ENCODE peak calls at places on chromosomes 5 and 9, in seven cellular contexts. W, A, K, C, D, R and U are unnamed samples.

GRCh38 chr9:107039546-107039945 is 176.6 kb downstream of the ZNF462 start:
- DNase-seq in A (peak), D (no peak), R (no peak), K (no peak), W (no peak), C (peak), U (no peak)

GRCh38 chr5:97476852-97477534 is 293.9 kb upstream of the RIOK2 start:
- DNase-seq in C (no peak), A (no peak), W (no peak), D (peak), K (no peak), R (no peak), U (no peak)

GRCh38 chr9:137757139-137757538 is 120.4 kb upstream of the CACNA1B start:
- DNase-seq in A (no peak), C (no peak), W (no peak), K (no peak), D (no peak), R (no peak), U (no peak)

GRCh38 chr5:151463137-151464029 is 16.0 kb downstream of the SLC36A1 start:
- DNase-seq in W (no peak), C (no peak), A (no peak), R (no peak), K (no peak), D (no peak), U (no peak)

GRCh38 chr5:132369012-132369470 is 469 bp upstream of the SLC22A5 start:
- DNase-seq in W (no peak), R (no peak), D (no peak), A (no peak), C (peak), K (no peak), U (no peak)

GRCh38 chr9:72139233-72139632 is 10.0 kb upstream of the GDA start:
- DNase-seq in D (no peak), K (no peak), R (no peak), C (no peak), A (no peak), W (no peak), U (no peak)

GRCh38 chr9:114538241-114538640 is 33.0 kb upstream of the WHRN start:
- DNase-seq in W (no peak), C (no peak), R (no peak), A (no peak), D (no peak), K (no peak), U (peak)

GRCh38 chr9:109817846-109818472 is 38.0 kb downstream of the PALM2AKAP2 start:
- DNase-seq in K (peak), D (peak), R (no peak), C (peak), A (peak), W (peak), U (peak)

GRCh38 chr5:61596265-61596664 is 264.2 kb downstream of the ZSWIM6 start:
- DNase-seq in C (no peak), R (no peak), W (no peak), A (no peak), K (no peak), D (no peak), U (no peak)

GRCh38 chr9:114681594-114682332 is at the start of gene TEX48:
- DNase-seq in W (peak), R (peak), A (peak), K (peak), D (peak), C (peak), U (peak)

GRCh38 chr9:38358390-38359296 is 33.9 kb upstream of the ALDH1B1 start:
- DNase-seq in C (peak), R (peak), D (no peak), A (no peak), K (no peak), W (peak), U (no peak)

GRCh38 chr5:172886974-172887491 is 53.0 kb downstream of the ERGIC1 start:
- DNase-seq in W (peak), R (no peak), K (no peak), C (peak), D (no peak), A (peak), U (no peak)

GRCh38 chr9:126304946-126305370 is 21.7 kb upstream of the MVB12B start:
- DNase-seq in D (no peak), R (no peak), A (no peak), W (no peak), C (no peak), K (no peak), U (no peak)

GRCh38 chr9:31615964-31616363 is 768.5 kb upstream of the ACO1 start:
- DNase-seq in A (no peak), K (no peak), C (no peak), W (no peak), R (no peak), D (no peak), U (no peak)

GRCh38 chr5:15203376-15203775 is 296.6 kb upstream of the FBXL7 start:
- DNase-seq in A (peak), K (no peak), C (peak), D (no peak), W (no peak), R (no peak), U (no peak)

GRCh38 chr5:1178529-1179382 is 22.6 kb upstream of the SLC6A19 start:
- DNase-seq in R (no peak), K (no peak), C (no peak), D (no peak), A (no peak), W (no peak), U (no peak)
- TF ChIP-seq CTCF in R (no peak), K (no peak), C (no peak), D (no peak), A (no peak), W (no peak), U (no peak)

GRCh38 chr5:10522224-10522611 is 41.7 kb upstream of the ANKRD33B start:
- DNase-seq in C (no peak), R (no peak), K (no peak), D (no peak), A (no peak), W (no peak), U (no peak)

GRCh38 chr5:10524376-10525123 is 39.3 kb upstream of the ANKRD33B start:
- DNase-seq in W (no peak), R (no peak), A (peak), D (no peak), C (peak), K (no peak), U (no peak)

GRCh38 chr5:10520716-10521115 is 43.2 kb upstream of the ANKRD33B start:
- DNase-seq in C (peak), A (peak), K (no peak), W (no peak), R (no peak), D (no peak), U (no peak)

GRCh38 chr5:10519729-10520128 is 44.1 kb upstream of the ANKRD33B start:
- DNase-seq in W (peak), K (no peak), D (no peak), A (no peak), C (no peak), R (no peak), U (no peak)

DNA sequence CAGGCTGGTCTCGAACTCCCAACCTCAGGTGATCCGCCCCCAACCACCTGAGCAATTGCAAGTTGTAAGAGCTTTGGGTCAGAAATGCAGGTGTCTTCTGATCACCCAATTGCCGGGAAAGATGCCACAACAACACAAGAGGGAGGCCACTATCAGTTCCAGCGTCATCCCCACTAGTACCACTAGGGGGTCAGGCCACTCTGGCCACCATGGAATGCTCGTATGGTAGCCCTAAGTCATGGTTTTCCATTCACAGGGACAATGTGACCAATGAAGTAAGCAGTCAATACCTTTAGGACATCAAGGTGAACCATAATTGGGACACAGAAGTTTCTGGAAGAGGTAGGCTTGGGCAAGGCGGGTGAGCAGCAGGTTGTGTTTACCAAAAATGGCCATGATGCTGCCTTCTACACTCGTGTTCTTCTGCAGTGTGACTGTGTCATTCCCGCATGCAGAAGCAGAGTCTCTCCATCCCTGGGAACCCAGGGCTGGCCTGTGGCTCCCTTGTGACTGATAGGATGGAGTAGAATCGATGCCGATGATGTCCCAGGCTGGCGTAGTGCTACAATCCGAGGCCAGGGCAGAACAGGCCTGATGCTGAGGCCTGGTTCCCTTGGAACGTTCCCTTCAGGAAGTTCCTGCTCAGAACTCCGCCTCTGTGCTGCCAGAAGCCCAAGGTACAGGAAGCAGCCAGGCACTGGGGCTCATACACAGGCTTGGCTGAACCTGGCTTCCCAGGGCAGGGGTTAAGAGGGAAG is 42.2 kb upstream of the ANKRD33B start:
- DNase-seq in R (no peak), K (no peak), C (no peak), D (no peak), A (no peak), W (no peak), U (no peak)
- TF ChIP-seq CTCF in R (peak), K (no peak), C (peak), D (peak), A (peak), W (no peak), U (peak)

GRCh38 chr9:124410321-124410913 is 4.8 kb downstream of the PSMB7 start:
- DNase-seq in D (no peak), K (no peak), A (peak), C (no peak), R (no peak), W (no peak), U (no peak)
- TF ChIP-seq CTCF in D (no peak), K (no peak), A (peak), C (peak), R (peak), W (no peak), U (peak)

GRCh38 chr9:120729796-120730195 is 15.5 kb upstream of the MEGF9 start:
- DNase-seq in R (no peak), A (no peak), C (no peak), W (no peak), D (no peak), K (no peak), U (no peak)
- TF ChIP-seq CTCF in R (no peak), A (peak), C (no peak), W (no peak), D (peak), K (no peak), U (peak)

DNA sequence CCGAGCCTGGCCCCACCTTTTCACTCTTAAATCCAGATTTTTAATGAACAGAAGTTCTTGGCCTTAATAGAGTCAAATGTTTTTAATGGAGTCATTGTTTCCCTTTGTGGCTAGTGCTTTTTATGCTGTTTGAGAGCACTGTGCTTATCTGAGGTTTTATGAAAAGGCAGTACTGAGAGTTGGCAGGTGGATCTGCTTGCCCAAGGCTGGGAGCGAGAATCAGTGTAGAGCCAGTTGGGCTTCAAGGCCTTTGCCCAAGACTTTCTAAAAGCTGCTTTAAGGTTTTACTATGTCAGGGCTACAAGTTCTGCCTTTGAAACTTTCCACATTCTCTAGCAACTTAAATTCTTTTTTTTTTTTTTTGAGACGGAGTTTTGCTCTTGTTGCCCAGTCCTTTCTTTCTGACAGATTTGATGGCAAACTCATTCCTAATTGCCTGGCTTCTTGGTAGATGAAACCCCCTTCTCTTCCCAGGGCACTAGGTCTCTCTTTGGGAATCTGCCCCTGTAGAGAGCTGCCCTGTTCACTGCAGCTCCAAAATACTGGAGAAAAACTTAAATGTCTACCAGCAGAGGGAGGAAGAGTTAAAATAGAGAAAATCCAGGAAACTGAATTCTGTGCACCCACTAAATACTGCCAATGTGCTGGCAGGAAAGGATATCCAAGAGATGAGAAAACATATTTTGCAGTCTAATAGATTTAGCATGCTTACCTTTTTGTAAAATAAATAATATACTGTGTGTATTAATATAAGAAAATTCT is 36.9 kb upstream of the CDK20 start:
- DNase-seq in D (no peak), W (no peak), R (no peak), A (peak), C (peak), K (no peak), U (no peak)
- TF ChIP-seq CTCF in D (no peak), W (no peak), R (no peak), A (no peak), C (peak), K (no peak), U (no peak)

GRCh38 chr5:159916841-159917761 is 819 bp downstream of the ADRA1B start:
- DNase-seq in R (no peak), A (no peak), D (no peak), W (no peak), C (no peak), K (no peak), U (no peak)
- TF ChIP-seq CTCF in R (no peak), A (no peak), D (no peak), W (no peak), C (no peak), K (no peak), U (no peak)

DNA sequence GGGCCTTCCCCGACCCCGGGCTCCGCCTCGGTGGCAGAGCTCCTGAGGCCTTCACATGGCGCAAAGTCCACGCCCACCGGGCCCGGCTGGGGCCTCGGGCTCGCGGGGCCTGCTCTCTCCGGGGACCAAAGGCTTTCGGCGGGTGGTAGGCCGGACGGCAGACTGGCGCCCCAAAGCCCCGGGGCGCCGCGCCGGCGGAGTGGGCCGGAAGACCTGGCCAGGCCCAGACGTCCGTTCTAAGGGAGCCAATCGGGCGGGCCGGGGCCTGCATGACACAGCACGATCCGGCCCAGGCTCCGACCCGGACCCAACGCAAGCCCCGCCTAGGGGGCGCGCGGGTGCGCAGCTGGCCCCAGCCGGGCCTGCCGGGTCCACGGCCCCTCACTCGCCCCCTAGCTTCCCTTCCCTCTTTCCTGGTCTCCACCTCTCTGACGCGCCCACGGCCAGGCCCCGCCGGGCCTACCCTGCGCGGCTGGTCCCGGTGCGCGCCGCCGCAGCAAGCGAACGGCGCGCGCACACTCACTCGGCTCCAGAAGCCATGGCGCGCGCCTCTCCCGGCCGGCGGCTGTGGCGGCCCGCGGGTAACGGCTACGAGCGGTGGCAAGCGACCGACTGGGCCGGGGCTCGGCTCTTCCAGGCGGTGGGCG is 488 bp downstream of the VCP start:
- DNase-seq in R (peak), C (peak), W (peak), A (peak), K (peak), D (peak), U (peak)
- TF ChIP-seq CTCF in R (peak), C (peak), W (no peak), A (no peak), K (peak), D (peak), U (peak)

GRCh38 chr5:165161204-165161603 is 1655.8 kb downstream of the MAT2B start:
- DNase-seq in W (no peak), K (no peak), C (no peak), D (no peak), R (no peak), A (no peak), U (no peak)
- TF ChIP-seq CTCF in W (no peak), K (no peak), C (no peak), D (no peak), R (no peak), A (no peak), U (no peak)

GRCh38 chr9:82101475-82101874 is 112.9 kb downstream of the SPATA31D1 start:
- DNase-seq in R (no peak), D (no peak), W (no peak), K (no peak), A (peak), C (no peak), U (no peak)
- TF ChIP-seq CTCF in R (no peak), D (no peak), W (no peak), K (no peak), A (peak), C (no peak), U (no peak)